ENCODE peak calls at places on chromosomes 2 and 18, in six cellular contexts. C is CD8-positive, alpha-beta T cell; B is endodermal cell; X is astrocyte; Z is PC-9; Q is Peyer's patch. W is an unnamed sample.

GRCh38 chr2:1837458-1837857 is 93.1 kb upstream of the PXDN start:
- DNase-seq in C (no peak), B (no peak), X (no peak), Z (no peak), Q (no peak), W (no peak)

GRCh38 chr2:66434679-66435548 is at the start of gene MEIS1:
- DNase-seq in C (no peak), B (peak; percentile 92), X (peak; percentile 99), Z (peak; percentile 90), Q (peak; percentile 65), W (peak; percentile 100)

GRCh38 chr2:186716899-186717811 is 23.3 kb downstream of the FAM171B start:
- DNase-seq in C (no peak), B (no peak), X (no peak), Z (no peak), Q (no peak), W (no peak)

GRCh38 chr18:50819027-50819726 is 639 bp downstream of the MRO start:
- DNase-seq in C (no peak), B (peak; percentile 91), X (peak; percentile 24), Z (peak; percentile 41), Q (peak; percentile 79), W (peak; percentile 39)

GRCh38 chr2:34316788-34317187 is 717.7 kb upstream of the FAM98A start:
- DNase-seq in C (no peak), B (no peak), X (no peak), Z (no peak), Q (no peak), W (peak; percentile 15)

GRCh38 chr2:65397122-65397521 is 35.3 kb downstream of the SPRED2 start:
- DNase-seq in C (no peak), B (no peak), X (peak; percentile 66), Z (no peak), Q (no peak), W (peak; percentile 71)

GRCh38 chr2:239463541-239464165 is 62.8 kb upstream of the HDAC4 start:
- DNase-seq in C (no peak), B (no peak), X (no peak), Z (no peak), Q (peak; percentile 48), W (no peak)

GRCh38 chr2:162073776-162074578 is at the start of gene DPP4:
- DNase-seq in C (peak; percentile 19), B (peak; percentile 83), X (no peak), Z (no peak), Q (peak; percentile 86), W (peak; percentile 40)

GRCh38 chr2:240195316-240195861 is 54.9 kb upstream of the OTOS start:
- DNase-seq in C (no peak), B (peak; percentile 28), X (no peak), Z (no peak), Q (no peak), W (no peak)

GRCh38 chr18:2923464-2923863 is 76.7 kb downstream of the EMILIN2 start:
- DNase-seq in C (no peak), B (no peak), X (no peak), Z (no peak), Q (no peak), W (no peak)

GRCh38 chr2:102803041-102803896 is 41.4 kb downstream of the TMEM182 start:
- DNase-seq in C (no peak), B (no peak), X (peak; percentile 74), Z (no peak), Q (no peak), W (no peak)

GRCh38 chr18:6207119-6207518 is 207.6 kb downstream of the L3MBTL4 start:
- DNase-seq in C (no peak), B (no peak), X (no peak), Z (no peak), Q (no peak), W (no peak)

GRCh38 chr2:55138546-55139288 is 88.5 kb upstream of the RTN4 start:
- DNase-seq in C (no peak), B (no peak), X (no peak), Z (no peak), Q (no peak), W (no peak)

GRCh38 chr2:18749912-18750526 is 160.7 kb upstream of the NT5C1B start:
- DNase-seq in C (no peak), B (peak; percentile 73), X (peak; percentile 18), Z (peak; percentile 47), Q (no peak), W (peak; percentile 45)

GRCh38 chr2:214881647-214882205 is 72.2 kb upstream of the BARD1 start:
- DNase-seq in C (no peak), B (no peak), X (peak; percentile 59), Z (no peak), Q (no peak), W (peak; percentile 66)

GRCh38 chr2:109675666-109676345 is 61.6 kb downstream of the SOWAHC start:
- DNase-seq in C (no peak), B (no peak), X (no peak), Z (no peak), Q (peak; percentile 78), W (no peak)

GRCh38 chr2:162636206-162636728 is 202.3 kb downstream of the KCNH7 start:
- DNase-seq in C (no peak), B (no peak), X (peak; percentile 26), Z (no peak), Q (no peak), W (no peak)

GRCh38 chr2:239985356-239985755 is 39.8 kb downstream of the NDUFA10 start:
- DNase-seq in C (no peak), B (no peak), X (no peak), Z (no peak), Q (no peak), W (peak; percentile 24)

GRCh38 chr2:120647487-120647886 is 88.2 kb upstream of the GLI2 start:
- DNase-seq in C (no peak), B (no peak), X (peak; percentile 34), Z (peak; percentile 49), Q (no peak), W (peak; percentile 45)

GRCh38 chr2:165610591-165611029 is 141.1 kb downstream of the CSRNP3 start:
- DNase-seq in C (no peak), B (peak; percentile 45), X (no peak), Z (no peak), Q (no peak), W (no peak)

GRCh38 chr2:170814551-170815245 is 2.0 kb upstream of the GAD1 start:
- DNase-seq in C (no peak), B (peak; percentile 86), X (no peak), Z (no peak), Q (no peak), W (no peak)

GRCh38 chr18:42929181-42929580 is 186.3 kb downstream of the RIT2 start:
- DNase-seq in C (no peak), B (no peak), X (peak; percentile 42), Z (no peak), Q (no peak), W (no peak)

GRCh38 chr2:171172980-171173542 is 12.4 kb upstream of the TLK1 start:
- DNase-seq in C (no peak), B (no peak), X (no peak), Z (no peak), Q (no peak), W (peak; percentile 37)

GRCh38 chr2:47072018-47072691 is 83.0 kb downstream of the STPG4 start:
- DNase-seq in C (no peak), B (no peak), X (peak; percentile 97), Z (no peak), Q (no peak), W (peak; percentile 90)

GRCh38 chr18:53971331-53971730 is 253.1 kb downstream of the MBD2 start:
- DNase-seq in C (no peak), B (no peak), X (peak; percentile 5), Z (no peak), Q (no peak), W (no peak)

GRCh38 chr2:118711603-118712002 is 135.8 kb downstream of the EN1 start:
- DNase-seq in C (no peak), B (no peak), X (no peak), Z (no peak), Q (no peak), W (no peak)

GRCh38 chr2:181627545-181627944 is 29.4 kb downstream of the CERKL start:
- DNase-seq in C (no peak), B (no peak), X (no peak), Z (no peak), Q (no peak), W (no peak)

GRCh38 chr18:76962851-76963250 is 140.5 kb downstream of the ZNF236 start:
- DNase-seq in C (no peak), B (no peak), X (no peak), Z (no peak), Q (no peak), W (no peak)

GRCh38 chr2:240967681-240968621 is 30.5 kb upstream of the SNED1 start:
- DNase-seq in C (no peak), B (no peak), X (no peak), Z (no peak), Q (peak; percentile 32), W (no peak)

GRCh38 chr2:119227346-119227745 is 3.7 kb downstream of the STEAP3 start:
- DNase-seq in C (no peak), B (no peak), X (no peak), Z (no peak), Q (no peak), W (no peak)

GRCh38 chr2:20717641-20718040 is 50.7 kb downstream of the GDF7 start:
- DNase-seq in C (no peak), B (no peak), X (no peak), Z (no peak), Q (no peak), W (no peak)

GRCh38 chr2:201642086-201642578 is 1.2 kb downstream of the TMEM237 start:
- DNase-seq in C (no peak), B (no peak), X (no peak), Z (no peak), Q (no peak), W (no peak)
- TF ChIP-seq CTCF in C (no peak), B (no peak), X (no peak), Z (no peak), Q (no peak), W (no peak)

GRCh38 chr2:222250313-222250712 is 48.5 kb downstream of the PAX3 start:
- DNase-seq in C (no peak), B (no peak), X (no peak), Z (no peak), Q (no peak), W (no peak)
- H3K36me3 ChIP-seq in C (no peaks in the 10 kb centered on the region), B (no peaks in the 10 kb centered on the region), X (no peaks in the 10 kb centered on the region), Z (no peaks in the 10 kb centered on the region), Q (no peaks in the 10 kb centered on the region), W (no peaks in the 10 kb centered on the region)

GRCh38 chr2:127074358-127074757 is 32.6 kb downstream of the BIN1 start:
- DNase-seq in C (no peak), B (no peak), X (no peak), Z (no peak), Q (no peak), W (no peak)

GRCh38 chr2:127070221-127070620 is 36.7 kb downstream of the BIN1 start:
- DNase-seq in C (no peak), B (no peak), X (no peak), Z (no peak), Q (no peak), W (no peak)

GRCh38 chr2:127072970-127073369 is 34.0 kb downstream of the BIN1 start:
- DNase-seq in C (no peak), B (no peak), X (no peak), Z (no peak), Q (no peak), W (no peak)

GRCh38 chr2:127072380-127072779 is 34.6 kb downstream of the BIN1 start:
- DNase-seq in C (no peak), B (no peak), X (no peak), Z (no peak), Q (no peak), W (no peak)

GRCh38 chr2:127071901-127072328 is 35.0 kb downstream of the BIN1 start:
- DNase-seq in C (no peak), B (no peak), X (no peak), Z (no peak), Q (no peak), W (no peak)
- TF ChIP-seq CTCF in C (no peak), B (no peak), X (no peak), Z (no peak), Q (no peak), W (no peak)

GRCh38 chr2:12734914-12735654 is 18.3 kb downstream of the TRIB2 start:
- DNase-seq in C (no peak), B (no peak), X (no peak), Z (no peak), Q (no peak), W (no peak)
- H3K36me3 ChIP-seq in C (peaks cover 14% of the 10 kb centered on the region), B (no peaks in the 10 kb centered on the region), X (peaks cover 18% of the 10 kb centered on the region), Z (peaks cover 80% of the 10 kb centered on the region), Q (no peaks in the 10 kb centered on the region), W (peaks cover 19% of the 10 kb centered on the region)